ENCODE peak calls at places on chromosomes 6 and 20, in four cellular contexts. D, O, Q and H are unnamed samples.

GRCh38 chr20:20734475-20734948 is 22.1 kb upstream of the RALGAPA2 start:
- DNase-seq in O (no peak), Q (no peak), D (no peak), H (no peak)

GRCh38 chr6:148087659-148088058 is 255.0 kb upstream of the SASH1 start:
- DNase-seq in Q (no peak), D (no peak), O (no peak), H (no peak)

GRCh38 chr6:101344885-101345284 is 48.6 kb upstream of the GRIK2 start:
- DNase-seq in O (no peak), Q (no peak), D (no peak), H (no peak)

GRCh38 chr6:159988983-159989454 is 20.1 kb downstream of the IGF2R start:
- DNase-seq in O (no peak), D (no peak), Q (no peak), H (no peak)

GRCh38 chr20:9668356-9668755 is 154.0 kb downstream of the LAMP5 start:
- DNase-seq in D (no peak), Q (no peak), O (no peak), H (no peak)

GRCh38 chr6:56507517-56507916 is 135.2 kb downstream of the DST start:
- DNase-seq in Q (no peak), D (no peak), O (no peak), H (no peak)

GRCh38 chr6:20952605-20953004 is 418.3 kb downstream of the CDKAL1 start:
- DNase-seq in Q (no peak), D (no peak), O (no peak), H (peak; percentile 56)

GRCh38 chr6:56766806-56767178 is 124.1 kb upstream of the DST start:
- DNase-seq in O (no peak), Q (no peak), D (no peak), H (no peak)

GRCh38 chr6:131914234-131914633 is 36.9 kb downstream of the CCN2 start:
- DNase-seq in Q (no peak), D (no peak), O (no peak), H (no peak)

GRCh38 chr6:36608788-36609563 is 14.8 kb downstream of the SRSF3 start:
- DNase-seq in O (peak; percentile 32), D (no peak), Q (no peak), H (no peak)

GRCh38 chr6:154319231-154319858 is 37.3 kb downstream of the IPCEF1 start:
- DNase-seq in Q (no peak), D (no peak), O (no peak), H (no peak)

GRCh38 chr20:4437131-4437530 is 284.6 kb upstream of the PRND start:
- DNase-seq in O (no peak), Q (no peak), D (no peak), H (no peak)

GRCh38 chr20:53205046-53205445 is 232.9 kb downstream of the TSHZ2 start:
- DNase-seq in O (no peak), D (no peak), Q (no peak), H (no peak)

GRCh38 chr6:30601815-30602641 is 15.0 kb downstream of the PPP1R10 start:
- DNase-seq in D (no peak), O (no peak), Q (no peak), H (no peak)

GRCh38 chr20:50303573-50304500 is 113.2 kb downstream of the CEBPB start:
- DNase-seq in O (peak; percentile 78), Q (no peak), D (no peak), H (no peak)

GRCh38 chr6:41577865-41578713 is 31.9 kb downstream of the FOXP4 start:
- DNase-seq in D (no peak), Q (no peak), O (peak; percentile 53), H (peak; percentile 63)

GRCh38 chr20:47876348-47877056 is 91.2 kb upstream of the SULF2 start:
- DNase-seq in O (no peak), D (no peak), Q (no peak), H (no peak)

GRCh38 chr20:41476013-41476441 is 109.4 kb upstream of the EMILIN3 start:
- DNase-seq in D (no peak), Q (no peak), O (no peak), H (no peak)

GRCh38 chr20:63290136-63290676 is 2.8 kb upstream of the COL20A1 start:
- DNase-seq in Q (no peak), O (no peak), D (no peak), H (no peak)

GRCh38 chr6:117072134-117072533 is 193.2 kb upstream of the VGLL2 start:
- DNase-seq in D (no peak), Q (no peak), O (peak; percentile 21), H (no peak)

GRCh38 chr20:20820104-20820503 is 107.7 kb upstream of the RALGAPA2 start:
- DNase-seq in D (no peak), Q (no peak), O (no peak), H (no peak)

GRCh38 chr20:34938466-34939163 is 17.0 kb downstream of the GSS start:
- DNase-seq in O (peak; percentile 91), Q (no peak), D (no peak), H (no peak)

GRCh38 chr6:150890346-150890745 is 24.8 kb downstream of the MTHFD1L start:
- DNase-seq in Q (no peak), O (no peak), D (no peak), H (no peak)

GRCh38 chr6:155530219-155530834 is 74.7 kb upstream of the NOX3 start:
- DNase-seq in O (no peak), D (no peak), Q (peak; percentile 6), H (no peak)